ENCODE peak calls at places on chromosomes 11 and 22, in six cellular contexts. F is non-pigmented ciliary epithelial cell, Z is T-cell, J is psoas muscle, U is right lobe of liver, D is fibroblast of lung. P is an unnamed sample.

GRCh38 chr22:25673721-25674120 is 68.3 kb upstream of the MYO18B start:
- DNase-seq in F (no peak), Z (no peak), J (no peak), D (no peak), U (no peak), P (no peak)

GRCh38 chr22:25744694-25745093 is 2.7 kb downstream of the MYO18B start:
- DNase-seq in F (no peak), U (no peak), D (no peak), J (no peak), Z (no peak), P (no peak)

GRCh38 chr22:36816635-36817428 is at the start of gene PVALB:
- DNase-seq in Z (no peak), D (peak), U (no peak), F (no peak), J (no peak), P (no peak)

GRCh38 chr11:74989269-74989655 is 529 bp downstream of the NEU3 start:
- DNase-seq in J (no peak), F (no peak), U (no peak), Z (no peak), D (peak), P (no peak)

GRCh38 chr11:111635706-111636045 is 33.4 kb downstream of the SIK2 start:
- DNase-seq in U (no peak), Z (no peak), F (no peak), D (peak), J (no peak), P (no peak)

GRCh38 chr22:44162960-44163359 is 17.8 kb upstream of the PARVG start:
- DNase-seq in D (no peak), J (peak), F (no peak), Z (no peak), U (no peak), P (no peak)

GRCh38 chr11:73141309-73142127 is 600 bp downstream of the FCHSD2 start:
- DNase-seq in U (peak), J (peak), D (peak), F (no peak), Z (peak), P (peak)

GRCh38 chr11:131154329-131154728 is 216.1 kb upstream of the NTM start:
- DNase-seq in J (no peak), Z (no peak), D (no peak), U (no peak), F (no peak), P (no peak)

GRCh38 chr11:68840661-68841653 is 759 bp downstream of the CPT1A start:
- DNase-seq in Z (no peak), J (peak), F (no peak), U (peak), D (peak), P (no peak)

GRCh38 chr22:35399114-35399677 is 744 bp upstream of the MCM5 start:
- DNase-seq in J (no peak), F (no peak), D (no peak), U (no peak), Z (no peak), P (no peak)

GRCh38 chr22:24583221-24583971 is 9.5 kb downstream of the LRRC75B start:
- DNase-seq in Z (no peak), F (no peak), J (no peak), D (peak), U (no peak), P (no peak)

GRCh38 chr11:117633976-117634755 is 162.8 kb downstream of the DSCAML1 start:
- DNase-seq in D (no peak), J (no peak), U (no peak), F (no peak), Z (no peak), P (no peak)

GRCh38 chr11:128757235-128757711 is 63.4 kb downstream of the FLI1 start:
- DNase-seq in J (no peak), Z (peak), F (no peak), D (peak), U (no peak), P (peak)

GRCh38 chr11:134069426-134069921 is 602 bp downstream of the JAM3 start:
- DNase-seq in J (no peak), Z (no peak), F (no peak), D (peak), U (no peak), P (no peak)

GRCh38 chr22:30557243-30557642 is 10.7 kb upstream of the SEC14L6 start:
- DNase-seq in D (no peak), J (no peak), Z (no peak), F (no peak), U (no peak), P (no peak)

GRCh38 chr11:36131719-36132349 is 157.4 kb downstream of the COMMD9 start:
- DNase-seq in Z (no peak), J (peak), F (no peak), D (no peak), U (no peak), P (no peak)

GRCh38 chr22:40426671-40427070 is 56.3 kb downstream of the SGSM3 start:
- DNase-seq in F (no peak), J (peak), Z (no peak), U (no peak), D (peak), P (no peak)

GRCh38 chr11:20211691-20212090 is 51.4 kb upstream of the DBX1 start:
- DNase-seq in F (no peak), Z (no peak), D (no peak), J (no peak), U (no peak), P (no peak)

GRCh38 chr11:104090767-104091166 is 54.3 kb downstream of the DDI1 start:
- DNase-seq in U (no peak), J (no peak), D (peak), Z (no peak), F (no peak), P (no peak)

GRCh38 chr11:67510023-67510345 is 2.0 kb upstream of the CDK2AP2 start:
- DNase-seq in D (peak), Z (no peak), J (no peak), U (no peak), F (no peak), P (no peak)

GRCh38 chr22:40028098-40028425 is 33.3 kb downstream of the FAM83F start:
- DNase-seq in D (no peak), J (no peak), F (no peak), Z (no peak), U (no peak), P (no peak)

GRCh38 chr22:25898707-25899365 is 156.8 kb downstream of the MYO18B start:
- DNase-seq in F (no peak), D (no peak), Z (no peak), U (no peak), J (no peak), P (no peak)

GRCh38 chr22:20179455-20180244 is 28.8 kb upstream of the CCDC188 start:
- DNase-seq in F (no peak), J (no peak), D (no peak), Z (no peak), U (no peak), P (no peak)

GRCh38 chr11:9146477-9146876 is 55.1 kb upstream of the SCUBE2 start:
- DNase-seq in U (no peak), F (no peak), J (no peak), Z (no peak), D (no peak), P (no peak)

GRCh38 chr11:111660822-111661221 is 58.6 kb downstream of the SIK2 start:
- DNase-seq in U (no peak), Z (no peak), F (no peak), D (no peak), J (no peak), P (no peak)